ENCODE peak calls at places on chromosomes 1 and 21, in eight cellular contexts. R, C, U, H, K, B, I and X are unnamed samples.

GRCh38 chr1:25500694-25501093 is 42.7 kb upstream of the LDLRAP1 start:
- DNase-seq in R (peak; percentile 52), C (no peak), U (no peak), H (no peak), K (no peak), B (no peak), I (no peak), X (no peak)

GRCh38 chr1:29563571-29563970 is 327.2 kb downstream of the PTPRU start:
- DNase-seq in R (peak; percentile 9), C (no peak), U (no peak), H (peak; percentile 24), K (no peak), B (no peak), I (no peak), X (no peak)

GRCh38 chr1:84851839-84852238 is 41.2 kb downstream of the LPAR3 start:
- DNase-seq in R (peak; percentile 94), C (no peak), U (no peak), H (peak; percentile 88), K (no peak), B (no peak), I (no peak), X (no peak)

GRCh38 chr1:163231385-163231784 is 28.7 kb upstream of the RGS5 start:
- DNase-seq in R (peak; percentile 69), C (no peak), U (no peak), H (no peak), K (no peak), B (no peak), I (no peak), X (no peak)

GRCh38 chr1:101310484-101310883 is 73.7 kb downstream of the S1PR1 start:
- DNase-seq in R (no peak), C (no peak), U (no peak), H (no peak), K (no peak), B (no peak), I (no peak), X (no peak)

GRCh38 chr1:165631403-165632151 is 543 bp downstream of the MGST3 start:
- DNase-seq in R (peak; percentile 98), C (peak; percentile 42), U (peak; percentile 72), H (peak; percentile 90), K (no peak), B (no peak), I (peak; percentile 63), X (peak; percentile 10)

GRCh38 chr1:230359992-230360391 is 66.1 kb downstream of the PGBD5 start:
- DNase-seq in R (peak; percentile 51), C (no peak), U (no peak), H (peak; percentile 68), K (no peak), B (no peak), I (no peak), X (no peak)

GRCh38 chr1:55916480-55916879 is 662.9 kb downstream of the PLPP3 start:
- DNase-seq in R (peak; percentile 83), C (no peak), U (no peak), H (peak; percentile 53), K (no peak), B (no peak), I (no peak), X (no peak)

GRCh38 chr1:66436378-66437135 is 97.4 kb upstream of the SGIP1 start:
- DNase-seq in R (peak; percentile 94), C (no peak), U (no peak), H (peak; percentile 98), K (no peak), B (no peak), I (no peak), X (no peak)

GRCh38 chr21:34640858-34641257 is 25.9 kb upstream of the RCAN1 start:
- DNase-seq in R (peak; percentile 92), C (no peak), U (no peak), H (peak; percentile 59), K (no peak), B (no peak), I (no peak), X (no peak)

GRCh38 chr1:3409737-3410434 is 44.6 kb upstream of the ARHGEF16 start:
- DNase-seq in R (peak; percentile 91), C (peak; percentile 54), U (peak; percentile 66), H (peak; percentile 24), K (no peak), B (no peak), I (peak; percentile 83), X (no peak)

GRCh38 chr1:74010206-74010605 is 187.8 kb downstream of the LRRIQ3 start:
- DNase-seq in R (no peak), C (no peak), U (peak; percentile 16), H (no peak), K (no peak), B (no peak), I (no peak), X (no peak)

GRCh38 chr1:205229399-205229861 is 1.7 kb downstream of the TMCC2 start:
- DNase-seq in R (peak; percentile 53), C (no peak), U (peak; percentile 62), H (peak; percentile 58), K (no peak), B (peak; percentile 23), I (peak; percentile 61), X (peak; percentile 71)

GRCh38 chr1:181604482-181604881 is 121.2 kb downstream of the CACNA1E start:
- DNase-seq in R (no peak), C (no peak), U (no peak), H (no peak), K (no peak), B (no peak), I (no peak), X (no peak)

GRCh38 chr1:117051224-117052064 is 8.7 kb upstream of the TTF2 start:
- DNase-seq in R (peak; percentile 46), C (no peak), U (peak; percentile 60), H (peak; percentile 46), K (no peak), B (no peak), I (no peak), X (peak; percentile 29)

GRCh38 chr1:10250663-10251062 is 40.3 kb downstream of the KIF1B start:
- DNase-seq in R (no peak), C (no peak), U (no peak), H (no peak), K (no peak), B (no peak), I (no peak), X (no peak)

GRCh38 chr1:68542586-68542985 is 45.7 kb upstream of the DEPDC1 start:
- DNase-seq in R (peak; percentile 10), C (no peak), U (no peak), H (peak; percentile 47), K (no peak), B (no peak), I (no peak), X (no peak)

GRCh38 chr1:64136749-64137568 is 66.5 kb upstream of the UBE2U start:
- DNase-seq in R (peak; percentile 89), C (peak; percentile 64), U (peak; percentile 74), H (peak; percentile 74), K (no peak), B (peak; percentile 19), I (peak; percentile 83), X (peak; percentile 48)

GRCh38 chr1:182174202-182174855 is 112.8 kb upstream of the ZNF648 start:
- DNase-seq in R (no peak), C (peak; percentile 36), U (no peak), H (no peak), K (no peak), B (no peak), I (peak; percentile 39), X (no peak)

GRCh38 chr1:234400773-234401172 is 27.5 kb downstream of the COA6 start:
- DNase-seq in R (no peak), C (no peak), U (no peak), H (no peak), K (no peak), B (no peak), I (no peak), X (peak; percentile 43)

GRCh38 chr21:38228115-38228514 is 28.7 kb upstream of the KCNJ15 start:
- DNase-seq in R (no peak), C (no peak), U (no peak), H (peak; percentile 74), K (no peak), B (no peak), I (no peak), X (no peak)
- H3K9me3 ChIP-seq in R (peaks cover 13% of the 10 kb centered on the region), C (peaks cover 94% of the 10 kb centered on the region), U (peaks cover 60% of the 10 kb centered on the region), H (peaks cover 24% of the 10 kb centered on the region), K (peaks cover 39% of the 10 kb centered on the region), B (peaks cover 3% of the 10 kb centered on the region), I (no peaks in the 10 kb centered on the region), X (peaks cover 20% of the 10 kb centered on the region)

GRCh38 chr1:53420331-53420730 is 38.9 kb upstream of the DMRTB1 start:
- DNase-seq in R (no peak), C (no peak), U (no peak), H (no peak), K (no peak), B (no peak), I (no peak), X (no peak)
- H3K9me3 ChIP-seq in R (no peaks in the 10 kb centered on the region), C (peaks cover 9% of the 10 kb centered on the region), U (peaks cover 4% of the 10 kb centered on the region), H (no peaks in the 10 kb centered on the region), K (no peaks in the 10 kb centered on the region), B (no peaks in the 10 kb centered on the region), I (no peaks in the 10 kb centered on the region), X (no peaks in the 10 kb centered on the region)

GRCh38 chr1:156704930-156705320 is 458 bp downstream of the CRABP2 start:
- DNase-seq in R (peak; percentile 92), C (peak; percentile 29), U (peak; percentile 42), H (peak; percentile 86), K (no peak), B (no peak), I (peak; percentile 72), X (no peak)
- H3K9me3 ChIP-seq in R (no peaks in the 10 kb centered on the region), C (no peaks in the 10 kb centered on the region), U (no peaks in the 10 kb centered on the region), H (no peaks in the 10 kb centered on the region), K (no peaks in the 10 kb centered on the region), B (no peaks in the 10 kb centered on the region), I (no peaks in the 10 kb centered on the region), X (no peaks in the 10 kb centered on the region)

GRCh38 chr1:67479146-67479891 is 49.1 kb upstream of the SERBP1 start:
- DNase-seq in R (peak; percentile 36), C (no peak), U (peak; percentile 28), H (peak; percentile 36), K (no peak), B (no peak), I (peak; percentile 68), X (no peak)

GRCh38 chr1:67482733-67483482 is 52.7 kb upstream of the SERBP1 start:
- DNase-seq in R (no peak), C (no peak), U (no peak), H (no peak), K (no peak), B (no peak), I (no peak), X (no peak)

GRCh38 chr1:67489643-67490042 is 59.4 kb upstream of the SERBP1 start:
- DNase-seq in R (peak; percentile 7), C (no peak), U (no peak), H (peak; percentile 19), K (no peak), B (no peak), I (no peak), X (no peak)

GRCh38 chr1:67485046-67485811 is 55.0 kb upstream of the SERBP1 start:
- DNase-seq in R (peak; percentile 15), C (no peak), U (no peak), H (no peak), K (no peak), B (no peak), I (no peak), X (no peak)

DNA sequence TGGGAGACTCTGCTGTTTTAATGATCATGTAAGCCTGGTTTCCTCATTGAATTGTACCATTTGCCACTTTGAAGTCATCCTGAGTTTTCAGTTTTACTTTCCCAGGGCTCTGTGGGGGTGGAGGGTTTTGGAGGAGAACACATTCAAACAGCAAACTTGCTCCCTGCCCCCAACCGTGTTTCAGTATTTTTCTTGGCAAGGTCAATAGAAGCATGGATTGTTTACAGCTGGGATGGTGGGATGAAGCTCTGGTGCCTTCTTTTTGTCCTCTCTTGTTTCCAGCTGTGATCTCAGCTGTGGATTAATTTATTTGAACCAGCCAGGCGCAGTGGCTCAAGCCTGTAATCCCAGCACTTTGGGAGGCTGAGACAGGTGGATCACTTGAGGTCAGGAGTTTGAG is 54.3 kb upstream of the SERBP1 start:
- DNase-seq in R (no peak), C (no peak), U (no peak), H (no peak), K (no peak), B (no peak), I (no peak), X (no peak)
- H3K9me3 ChIP-seq in R (no peaks in the 10 kb centered on the region), C (no peaks in the 10 kb centered on the region), U (no peaks in the 10 kb centered on the region), H (no peaks in the 10 kb centered on the region), K (no peaks in the 10 kb centered on the region), B (no peaks in the 10 kb centered on the region), I (no peaks in the 10 kb centered on the region), X (no peaks in the 10 kb centered on the region)